ENCODE peak calls at places on chromosomes 6 and 20, in six cellular contexts. L, Q, J, U, A and C are unnamed samples.

GRCh38 chr6:119034827-119035458 is 43.5 kb downstream of the FAM184A start:
- DNase-seq in L (no peak), Q (no peak), J (no peak), U (no peak), A (no peak), C (no peak)

GRCh38 chr6:28895131-28895812 is 28.5 kb downstream of the TRIM27 start:
- DNase-seq in L (peak), Q (peak), J (peak), U (peak), A (peak), C (peak)

GRCh38 chr20:49319204-49319809 is 41.5 kb upstream of the ZNFX1 start:
- DNase-seq in L (no peak), Q (no peak), J (no peak), U (no peak), A (no peak), C (no peak)

GRCh38 chr20:34581341-34582189 is 23.0 kb downstream of the MAP1LC3A start:
- DNase-seq in L (peak), Q (peak), J (no peak), U (peak), A (no peak), C (no peak)

GRCh38 chr6:78947529-78947928 is 80.2 kb downstream of the IRAK1BP1 start:
- DNase-seq in L (no peak), Q (peak), J (peak), U (no peak), A (no peak), C (no peak)

GRCh38 chr6:122400467-122401089 is 1.1 kb downstream of the HSF2 start:
- DNase-seq in L (no peak), Q (no peak), J (no peak), U (no peak), A (no peak), C (no peak)

GRCh38 chr6:156883497-156884252 is 106.5 kb downstream of the ARID1B start:
- DNase-seq in L (peak), Q (peak), J (no peak), U (no peak), A (no peak), C (peak)

GRCh38 chr6:155373276-155373675 is 59.0 kb upstream of the TFB1M start:
- DNase-seq in L (no peak), Q (peak), J (no peak), U (no peak), A (no peak), C (no peak)

GRCh38 chr6:135680964-135681913 is 170.3 kb upstream of the PDE7B start:
- DNase-seq in L (no peak), Q (no peak), J (no peak), U (no peak), A (no peak), C (no peak)

GRCh38 chr6:20751293-20751946 is 217.2 kb downstream of the CDKAL1 start:
- DNase-seq in L (no peak), Q (peak), J (no peak), U (peak), A (no peak), C (no peak)

GRCh38 chr6:158213925-158214674 is 46.0 kb downstream of the GTF2H5 start:
- DNase-seq in L (peak), Q (peak), J (peak), U (peak), A (peak), C (peak)

GRCh38 chr6:157285422-157285779 is 37.9 kb downstream of the TMEM242 start:
- DNase-seq in L (no peak), Q (no peak), J (no peak), U (no peak), A (no peak), C (no peak)

GRCh38 chr6:170176621-170177382 is 114.1 kb downstream of the DLL1 start:
- DNase-seq in L (no peak), Q (no peak), J (no peak), U (no peak), A (no peak), C (peak)